ENCODE peak calls at places on chromosomes 7 and 10, in five cellular contexts. G, E, X, H and Z are unnamed samples.

GRCh38 chr10:112775892-112776679 is 174.0 kb upstream of the TCF7L2 start:
- DNase-seq in X (no peak), H (no peak), G (no peak), E (no peak), Z (no peak)

GRCh38 chr10:130479146-130479545 is 343.0 kb downstream of the GLRX3 start:
- DNase-seq in X (no peak), G (no peak), H (no peak), E (no peak), Z (no peak)

GRCh38 chr10:96614515-96614914 is 27.7 kb upstream of the TM9SF3 start:
- DNase-seq in X (no peak), H (no peak), E (peak; percentile 23), G (no peak), Z (no peak)

GRCh38 chr10:42637142-42637541 is 1.2 kb downstream of the ZNF33B start:
- DNase-seq in H (no peak), X (no peak), G (no peak), E (no peak), Z (no peak)

GRCh38 chr10:131094406-131095108 is 217.0 kb downstream of the TCERG1L start:
- DNase-seq in G (no peak), X (peak; percentile 25), E (peak; percentile 18), H (peak; percentile 69), Z (no peak)

GRCh38 chr10:67783576-67784294 is 54.3 kb downstream of the DNAJC12 start:
- DNase-seq in X (no peak), H (no peak), G (peak; percentile 58), E (no peak), Z (no peak)

GRCh38 chr10:129500617-129501339 is 33.7 kb downstream of the MGMT start:
- DNase-seq in E (no peak), X (no peak), G (no peak), H (no peak), Z (no peak)

GRCh38 chr10:22631646-22632278 is 82.6 kb downstream of the PIP4K2A start:
- DNase-seq in X (no peak), H (no peak), E (no peak), G (peak; percentile 68), Z (no peak)

GRCh38 chr7:129053938-129054437 is 923 bp downstream of the TNPO3 start:
- DNase-seq in H (no peak), E (no peak), X (no peak), G (no peak), Z (no peak)

DNA sequence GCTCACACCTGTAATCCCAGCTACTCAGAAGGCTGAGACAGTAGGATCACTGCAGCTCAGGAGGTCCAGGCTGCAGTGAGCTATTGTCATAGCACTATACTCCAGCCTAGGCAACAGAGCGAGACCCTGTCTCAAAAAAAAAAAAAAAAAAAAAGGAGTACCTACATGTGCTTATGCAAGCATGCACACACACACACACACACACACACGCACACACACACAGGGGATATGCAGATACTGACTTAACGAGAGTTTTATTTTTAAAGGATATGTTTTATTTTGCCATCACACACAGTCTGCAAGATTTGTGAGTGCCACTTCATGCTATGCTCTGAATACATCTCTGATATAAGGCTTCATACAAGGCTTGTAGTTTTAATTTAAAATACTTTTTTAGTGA is 479.3 kb downstream of the NEBL start:
- DNase-seq in G (no peak), E (no peak), H (no peak), X (no peak), Z (no peak)
- H3K4me3 ChIP-seq in G (no peak overlapping the region), E (no peak overlapping the region), H (no peak overlapping the region), X (no peak overlapping the region), Z (no peak overlapping the region)

GRCh38 chr10:6140965-6141295 is 52.1 kb downstream of the RBM17 start:
- DNase-seq in X (no peak), G (no peak), H (no peak), E (no peak), Z (no peak)
- H3K4me3 ChIP-seq in X (peak overlapping the region; percentile 42), G (peak overlapping the region; percentile 52), H (peak overlapping the region; percentile 16), E (no peak overlapping the region), Z (peak overlapping the region; percentile 47)

GRCh38 chr7:103348959-103349358 is 1.5 kb downstream of the PSMC2 start:
- DNase-seq in G (no peak), X (no peak), H (no peak), E (no peak), Z (no peak)
- H3K4me3 ChIP-seq in G (peak overlapping the region; percentile 80), X (peak overlapping the region; percentile 86), H (peak overlapping the region; percentile 72), E (peak overlapping the region; percentile 86), Z (peak overlapping the region; percentile 66)

GRCh38 chr7:27194641-27195379 is 5.1 kb downstream of the HOXA13 start:
- DNase-seq in X (no peak), E (no peak), G (no peak), H (peak; percentile 54), Z (no peak)

GRCh38 chr7:27191716-27192545 is 6.9 kb upstream of the HOXA11 start:
- DNase-seq in X (no peak), G (no peak), H (peak; percentile 59), E (no peak), Z (no peak)

GRCh38 chr7:27193335-27194001 is 6.4 kb downstream of the HOXA13 start:
- DNase-seq in E (no peak), X (no peak), G (no peak), H (peak; percentile 33), Z (no peak)

GRCh38 chr7:27192546-27193334 is 7.2 kb downstream of the HOXA13 start:
- DNase-seq in G (no peak), H (peak; percentile 55), E (no peak), X (no peak), Z (no peak)

DNA sequence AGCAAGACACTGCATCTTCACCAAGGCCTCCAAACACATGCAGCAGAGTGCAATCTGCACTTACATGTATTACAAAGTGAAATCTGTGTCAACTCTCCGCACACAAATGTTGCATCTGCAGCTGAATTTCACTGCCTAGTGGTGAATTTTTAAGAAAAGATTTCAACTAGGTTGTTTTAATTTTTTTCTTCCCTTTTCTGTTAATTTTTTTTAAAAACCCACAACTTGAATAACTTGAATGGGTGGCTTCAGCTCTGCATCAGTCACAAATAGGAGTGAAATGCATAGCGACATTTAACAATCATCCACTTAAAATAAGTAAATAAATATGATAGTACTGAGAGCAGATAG is 5.9 kb downstream of the HOXA13 start:
- DNase-seq in H (no peak), G (no peak), E (no peak), X (no peak), Z (no peak)
- H3K4me3 ChIP-seq in H (peak overlapping the region; percentile 81), G (no peak overlapping the region), E (no peak overlapping the region), X (no peak overlapping the region), Z (no peak overlapping the region)

GRCh38 chr10:19815036-19815435 is 1.2 kb upstream of the PLXDC2 start:
- DNase-seq in E (no peak), G (no peak), X (no peak), H (no peak), Z (no peak)
- H3K4me3 ChIP-seq in E (no peak overlapping the region), G (no peak overlapping the region), X (peak overlapping the region; percentile 86), H (peak overlapping the region; percentile 75), Z (peak overlapping the region; percentile 92)

GRCh38 chr7:141012044-141012685 is 2.6 kb downstream of the MRPS33 start:
- DNase-seq in G (peak; percentile 76), E (peak; percentile 65), X (peak; percentile 39), H (peak; percentile 61), Z (peak; percentile 43)

GRCh38 chr7:141012696-141013344 is 1.9 kb downstream of the MRPS33 start:
- DNase-seq in G (no peak), H (no peak), X (no peak), E (no peak), Z (no peak)

GRCh38 chr7:141014523-141015395 is at the start of gene MRPS33:
- DNase-seq in H (peak; percentile 95), G (peak; percentile 97), E (peak; percentile 91), X (peak; percentile 93), Z (peak; percentile 90)

GRCh38 chr7:141014091-141014490 is 661 bp downstream of the MRPS33 start:
- DNase-seq in X (no peak), H (no peak), G (no peak), E (no peak), Z (no peak)

DNA sequence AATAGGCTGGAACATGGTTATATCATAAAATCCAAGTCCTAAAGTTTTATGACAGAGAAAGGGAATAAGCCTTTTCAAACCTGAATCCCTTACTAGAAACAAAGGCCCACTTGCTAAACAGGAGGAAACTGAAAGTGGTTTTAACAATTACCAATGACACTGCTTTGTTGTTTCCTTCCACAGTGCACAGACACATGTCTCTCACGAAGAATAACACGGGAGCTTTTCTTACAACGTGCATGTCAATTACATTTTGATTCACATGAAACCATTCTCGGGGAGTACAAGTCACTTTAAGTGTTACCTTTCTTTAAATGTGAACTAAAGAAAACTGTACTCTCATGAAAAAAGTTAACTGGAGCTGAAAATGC is 1.4 kb downstream of the MRPS33 start:
- DNase-seq in G (peak; percentile 28), H (no peak), X (no peak), E (no peak), Z (no peak)
- H3K4me3 ChIP-seq in G (peak overlapping the region; percentile 86), H (no peak overlapping the region), X (no peak overlapping the region), E (peak overlapping the region; percentile 80), Z (no peak overlapping the region)